ENCODE peak calls at places on chromosomes 2 and 18, in seven cellular contexts. N, J, A, B, U, H and O are unnamed samples.

GRCh38 chr18:59140287-59140885 is 702 bp downstream of the SEC11C start:
- DNase-seq in N (no peak), J (peak), A (no peak), B (no peak), U (peak), H (peak), O (peak)

GRCh38 chr2:122634920-122635319 is 879.5 kb downstream of the TSN start:
- DNase-seq in N (no peak), J (no peak), A (no peak), B (no peak), U (no peak), H (no peak), O (no peak)

GRCh38 chr2:78768016-78768415 is 257.5 kb upstream of the REG3G start:
- DNase-seq in N (no peak), J (no peak), A (no peak), B (no peak), U (no peak), H (no peak), O (no peak)

GRCh38 chr2:69211111-69211510 is 175.9 kb downstream of the GFPT1 start:
- DNase-seq in N (no peak), J (no peak), A (no peak), B (no peak), U (no peak), H (no peak), O (no peak)

GRCh38 chr2:179434357-179434756 is 169.7 kb upstream of the SESTD1 start:
- DNase-seq in N (no peak), J (no peak), A (no peak), B (no peak), U (no peak), H (no peak), O (no peak)

GRCh38 chr2:84946204-84947009 is 24.6 kb upstream of the KCMF1 start:
- DNase-seq in N (peak), J (no peak), A (no peak), B (peak), U (peak), H (no peak), O (no peak)

GRCh38 chr2:37890893-37891495 is 34.1 kb upstream of the RMDN2 start:
- DNase-seq in N (peak), J (peak), A (peak), B (peak), U (peak), H (peak), O (peak)

GRCh38 chr18:35732134-35732533 is 150.6 kb downstream of the GALNT1 start:
- DNase-seq in N (no peak), J (no peak), A (no peak), B (no peak), U (no peak), H (no peak), O (no peak)

GRCh38 chr18:12819822-12820221 is 64.2 kb downstream of the PTPN2 start:
- DNase-seq in N (no peak), J (no peak), A (no peak), B (no peak), U (no peak), H (no peak), O (no peak)

GRCh38 chr2:232925153-232925768 is 55.2 kb downstream of the SNORC start:
- DNase-seq in N (no peak), J (no peak), A (no peak), B (no peak), U (no peak), H (no peak), O (no peak)

GRCh38 chr2:220648628-220649027 is 923.5 kb downstream of the EPHA4 start:
- DNase-seq in N (no peak), J (no peak), A (no peak), B (no peak), U (no peak), H (no peak), O (no peak)